ENCODE peak calls at places on chromosomes 5 and 9, in seven cellular contexts. V is Daoy, R is HCT116, Z is left cardiac atrium, N is iPS DF 6.9, F is MCF 10A, C is NCI-H345. H is an unnamed sample.

GRCh38 chr5:90134892-90135291 is 274.7 kb downstream of the CETN3 start:
- DNase-seq in V (peak; percentile 68), R (no peak), Z (peak; percentile 83), N (no peak), F (no peak), C (no peak), H (peak; percentile 60)

GRCh38 chr5:68137451-68138190 is 77.9 kb upstream of the PIK3R1 start:
- DNase-seq in V (no peak), R (no peak), Z (no peak), N (no peak), F (no peak), C (no peak), H (no peak)

GRCh38 chr5:147617191-147617606 is 107.3 kb upstream of the DPYSL3 start:
- DNase-seq in V (peak; percentile 22), R (no peak), Z (no peak), N (no peak), F (no peak), C (no peak), H (no peak)

GRCh38 chr9:38008168-38009034 is 60.6 kb downstream of the SHB start:
- DNase-seq in V (peak; percentile 97), R (peak; percentile 82), Z (peak; percentile 70), N (no peak), F (peak; percentile 93), C (no peak), H (peak; percentile 94)

GRCh38 chr5:410911-411517 is 32.0 kb upstream of the EXOC3 start:
- DNase-seq in V (no peak), R (no peak), Z (no peak), N (no peak), F (no peak), C (no peak), H (no peak)

GRCh38 chr9:99491408-99492259 is 269.6 kb downstream of the SEC61B start:
- DNase-seq in V (no peak), R (no peak), Z (no peak), N (no peak), F (no peak), C (no peak), H (no peak)

GRCh38 chr5:179355976-179356968 is 11.0 kb upstream of the ADAMTS2 start:
- DNase-seq in V (no peak), R (no peak), Z (no peak), N (no peak), F (peak; percentile 76), C (no peak), H (no peak)

GRCh38 chr9:120402741-120403542 is 177.0 kb downstream of the CDK5RAP2 start:
- DNase-seq in V (peak; percentile 98), R (peak; percentile 65), Z (no peak), N (no peak), F (peak; percentile 97), C (no peak), H (peak; percentile 73)

GRCh38 chr9:6552738-6553121 is 92.8 kb downstream of the GLDC start:
- DNase-seq in V (peak; percentile 61), R (no peak), Z (peak; percentile 36), N (no peak), F (no peak), C (no peak), H (no peak)

GRCh38 chr5:116911074-116911473 is 336.5 kb upstream of the SEMA6A start:
- DNase-seq in V (no peak), R (no peak), Z (no peak), N (no peak), F (no peak), C (no peak), H (no peak)

GRCh38 chr5:138129347-138129746 is 9.9 kb downstream of the NME5 start:
- DNase-seq in V (no peak), R (no peak), Z (no peak), N (no peak), F (no peak), C (no peak), H (no peak)

GRCh38 chr5:151574597-151574996 is 16.5 kb downstream of the FAT2 start:
- DNase-seq in V (no peak), R (no peak), Z (no peak), N (no peak), F (peak; percentile 55), C (no peak), H (peak; percentile 49)

GRCh38 chr9:136403915-136404800 is 4.2 kb upstream of the SNAPC4 start:
- DNase-seq in V (no peak), R (no peak), Z (no peak), N (no peak), F (no peak), C (no peak), H (no peak)

GRCh38 chr9:95181845-95182244 is 135.7 kb downstream of the FANCC start:
- DNase-seq in V (no peak), R (no peak), Z (no peak), N (no peak), F (no peak), C (no peak), H (no peak)